ENCODE peak calls at places on chromosomes 3 and 15, in nine cellular contexts. One of them, this sample, is unnamed.

GRCh38 chr15:71082803-71083202 is 32.5 kb upstream of the THSD4 start:
- DNase-seq in heart left ventricle: no peak
- DNase-seq in GM03348: no peak
- DNase-seq in coronary artery: no peak
- DNase-seq in posterior cingulate gyrus: no peak
- DNase-seq in T-helper 9 cell: no peak
- DNase-seq in activated naive CD4-positive, alpha-beta T cell: no peak
- DNase-seq in transverse colon: no peak
- DNase-seq in GM04504: no peak
- DNase-seq in this sample: no peak

GRCh38 chr3:195207056-195207455 is 63.9 kb downstream of the XXYLT1 start:
- DNase-seq in heart left ventricle: no peak
- DNase-seq in GM03348: no peak
- DNase-seq in coronary artery: no peak
- DNase-seq in posterior cingulate gyrus: no peak
- DNase-seq in T-helper 9 cell: no peak
- DNase-seq in activated naive CD4-positive, alpha-beta T cell: no peak
- DNase-seq in transverse colon: no peak
- DNase-seq in GM04504: no peak
- DNase-seq in this sample: no peak

GRCh38 chr15:73807865-73808264 is 54.7 kb upstream of the INSYN1 start:
- DNase-seq in heart left ventricle: no peak
- DNase-seq in GM03348: no peak
- DNase-seq in coronary artery: no peak
- DNase-seq in posterior cingulate gyrus: no peak
- DNase-seq in T-helper 9 cell: no peak
- DNase-seq in activated naive CD4-positive, alpha-beta T cell: no peak
- DNase-seq in transverse colon: no peak
- DNase-seq in GM04504: no peak
- DNase-seq in this sample: no peak

GRCh38 chr3:123807820-123808219 is 76.3 kb downstream of the MYLK start:
- DNase-seq in heart left ventricle: no peak
- DNase-seq in GM03348: no peak
- DNase-seq in coronary artery: no peak
- DNase-seq in posterior cingulate gyrus: no peak
- DNase-seq in T-helper 9 cell: no peak
- DNase-seq in activated naive CD4-positive, alpha-beta T cell: no peak
- DNase-seq in transverse colon: peak
- DNase-seq in GM04504: no peak
- DNase-seq in this sample: peak

GRCh38 chr3:23146163-23146562 is 57.0 kb upstream of the UBE2E2 start:
- DNase-seq in heart left ventricle: no peak
- DNase-seq in GM03348: no peak
- DNase-seq in coronary artery: no peak
- DNase-seq in posterior cingulate gyrus: no peak
- DNase-seq in T-helper 9 cell: no peak
- DNase-seq in activated naive CD4-positive, alpha-beta T cell: no peak
- DNase-seq in transverse colon: no peak
- DNase-seq in GM04504: no peak
- DNase-seq in this sample: no peak

GRCh38 chr15:28945626-28946215 is 59.9 kb downstream of the APBA2 start:
- DNase-seq in heart left ventricle: no peak
- DNase-seq in GM03348: no peak
- DNase-seq in coronary artery: peak
- DNase-seq in posterior cingulate gyrus: peak
- DNase-seq in T-helper 9 cell: no peak
- DNase-seq in activated naive CD4-positive, alpha-beta T cell: no peak
- DNase-seq in transverse colon: no peak
- DNase-seq in GM04504: no peak
- DNase-seq in this sample: no peak

GRCh38 chr3:127170794-127171193 is 22.1 kb upstream of the PRR23E start:
- DNase-seq in heart left ventricle: no peak
- DNase-seq in GM03348: peak
- DNase-seq in coronary artery: peak
- DNase-seq in posterior cingulate gyrus: peak
- DNase-seq in T-helper 9 cell: no peak
- DNase-seq in activated naive CD4-positive, alpha-beta T cell: no peak
- DNase-seq in transverse colon: no peak
- DNase-seq in GM04504: peak
- DNase-seq in this sample: peak

GRCh38 chr3:71955549-71956373 is 170.8 kb upstream of the PROK2 start:
- DNase-seq in heart left ventricle: peak
- DNase-seq in GM03348: peak
- DNase-seq in coronary artery: peak
- DNase-seq in posterior cingulate gyrus: peak
- DNase-seq in T-helper 9 cell: no peak
- DNase-seq in activated naive CD4-positive, alpha-beta T cell: no peak
- DNase-seq in transverse colon: peak
- DNase-seq in GM04504: peak
- DNase-seq in this sample: peak

GRCh38 chr3:29758108-29759020 is 477.5 kb downstream of the RBMS3 start:
- DNase-seq in heart left ventricle: no peak
- DNase-seq in GM03348: peak
- DNase-seq in coronary artery: no peak
- DNase-seq in posterior cingulate gyrus: no peak
- DNase-seq in T-helper 9 cell: no peak
- DNase-seq in activated naive CD4-positive, alpha-beta T cell: no peak
- DNase-seq in transverse colon: no peak
- DNase-seq in GM04504: peak
- DNase-seq in this sample: no peak

GRCh38 chr15:92797168-92798052 is 102.7 kb upstream of the CHD2 start:
- DNase-seq in heart left ventricle: no peak
- DNase-seq in GM03348: peak
- DNase-seq in coronary artery: no peak
- DNase-seq in posterior cingulate gyrus: no peak
- DNase-seq in T-helper 9 cell: no peak
- DNase-seq in activated naive CD4-positive, alpha-beta T cell: no peak
- DNase-seq in transverse colon: no peak
- DNase-seq in GM04504: peak
- DNase-seq in this sample: peak

GRCh38 chr3:44000586-44000985 is 241.1 kb upstream of the TOPAZ1 start:
- DNase-seq in heart left ventricle: no peak
- DNase-seq in GM03348: peak
- DNase-seq in coronary artery: no peak
- DNase-seq in posterior cingulate gyrus: no peak
- DNase-seq in T-helper 9 cell: no peak
- DNase-seq in activated naive CD4-positive, alpha-beta T cell: no peak
- DNase-seq in transverse colon: no peak
- DNase-seq in GM04504: no peak
- DNase-seq in this sample: no peak

GRCh38 chr3:178847170-178847569 is 224.4 kb downstream of the ZMAT3 start:
- DNase-seq in heart left ventricle: no peak
- DNase-seq in GM03348: no peak
- DNase-seq in coronary artery: no peak
- DNase-seq in posterior cingulate gyrus: no peak
- DNase-seq in T-helper 9 cell: no peak
- DNase-seq in activated naive CD4-positive, alpha-beta T cell: no peak
- DNase-seq in transverse colon: no peak
- DNase-seq in GM04504: no peak
- DNase-seq in this sample: no peak

GRCh38 chr3:166837535-166837934 is 542.6 kb downstream of the ZBBX start:
- DNase-seq in heart left ventricle: no peak
- DNase-seq in GM03348: no peak
- DNase-seq in coronary artery: no peak
- DNase-seq in posterior cingulate gyrus: no peak
- DNase-seq in T-helper 9 cell: no peak
- DNase-seq in activated naive CD4-positive, alpha-beta T cell: no peak
- DNase-seq in transverse colon: no peak
- DNase-seq in GM04504: no peak
- DNase-seq in this sample: peak

GRCh38 chr15:100667405-100668320 is 65.3 kb downstream of the ASB7 start:
- DNase-seq in heart left ventricle: peak
- DNase-seq in GM03348: peak
- DNase-seq in coronary artery: no peak
- DNase-seq in posterior cingulate gyrus: no peak
- DNase-seq in T-helper 9 cell: no peak
- DNase-seq in activated naive CD4-positive, alpha-beta T cell: no peak
- DNase-seq in transverse colon: peak
- DNase-seq in GM04504: peak
- DNase-seq in this sample: no peak

GRCh38 chr15:52040167-52040900 is 21.3 kb downstream of the MAPK6 start:
- DNase-seq in heart left ventricle: no peak
- DNase-seq in GM03348: peak
- DNase-seq in coronary artery: no peak
- DNase-seq in posterior cingulate gyrus: peak
- DNase-seq in T-helper 9 cell: no peak
- DNase-seq in activated naive CD4-positive, alpha-beta T cell: no peak
- DNase-seq in transverse colon: no peak
- DNase-seq in GM04504: no peak
- DNase-seq in this sample: no peak

GRCh38 chr3:65912647-65913046 is 126.1 kb downstream of the MAGI1 start:
- DNase-seq in heart left ventricle: no peak
- DNase-seq in GM03348: no peak
- DNase-seq in coronary artery: no peak
- DNase-seq in posterior cingulate gyrus: no peak
- DNase-seq in T-helper 9 cell: no peak
- DNase-seq in activated naive CD4-positive, alpha-beta T cell: no peak
- DNase-seq in transverse colon: no peak
- DNase-seq in GM04504: no peak
- DNase-seq in this sample: no peak

This sample was measured in mesendoderm.